ENCODE peak calls at places on chromosome 20, in five cellular contexts. Z, V, D, I and Y are unnamed samples.

GRCh38 chr20:16587066-16587465 is 13.8 kb upstream of the KIF16B start:
- DNase-seq in V (no peak), D (no peak), Z (no peak), I (no peak), Y (no peak)

GRCh38 chr20:6075428-6076219 is 21.8 kb upstream of the LRRN4 start:
- DNase-seq in Z (no peak), I (peak), V (no peak), D (no peak), Y (no peak)

GRCh38 chr20:39108746-39109145 is 146.6 kb downstream of the DHX35 start:
- DNase-seq in D (no peak), I (no peak), Z (peak), V (no peak), Y (no peak)

GRCh38 chr20:45235995-45236394 is 14.8 kb downstream of the SEMG2 start:
- DNase-seq in I (no peak), D (no peak), V (no peak), Z (no peak), Y (no peak)

GRCh38 chr20:37198962-37199660 is 19.8 kb upstream of the MROH8 start:
- DNase-seq in V (no peak), D (no peak), Z (no peak), I (no peak), Y (no peak)

GRCh38 chr20:59151820-59152219 is 11.8 kb upstream of the ZNF831 start:
- DNase-seq in Z (no peak), D (no peak), I (no peak), V (no peak), Y (no peak)

GRCh38 chr20:60486345-60486744 is 528.1 kb downstream of the CDH26 start:
- DNase-seq in D (no peak), Z (no peak), V (no peak), I (no peak), Y (no peak)

GRCh38 chr20:50844430-50845100 is 49.7 kb downstream of the BCAS4 start:
- DNase-seq in V (peak), I (peak), D (no peak), Z (peak), Y (peak)

GRCh38 chr20:41800040-41800439 is 181.9 kb upstream of the CHD6 start:
- DNase-seq in Z (no peak), D (no peak), I (no peak), V (no peak), Y (no peak)

GRCh38 chr20:24735263-24735662 is 213.8 kb upstream of the CST7 start:
- DNase-seq in Z (no peak), I (no peak), D (no peak), V (no peak), Y (no peak)

GRCh38 chr20:46317685-46318177 is 9.4 kb upstream of the CDH22 start:
- DNase-seq in Z (no peak), D (no peak), V (no peak), I (no peak), Y (no peak)